ENCODE peak calls at places on chromosomes 2 and 18, in four cellular contexts. X is ecto neural progenitor cell, T is astrocyte of the spinal cord, K is NCI-H1092 treated with DMSO at 0.1 percent for 48 hours. L is an unnamed sample.

GRCh38 chr18:26548144-26549102 is at the start of gene KCTD1:
- DNase-seq in X (peak), K (peak), T (peak), L (peak)

GRCh38 chr2:222805591-222806304 is 55.1 kb upstream of the ACSL3 start:
- DNase-seq in K (no peak), T (no peak), X (no peak), L (no peak)

GRCh38 chr2:121565389-121566250 is 34.9 kb downstream of the RNU4ATAC start:
- DNase-seq in K (peak), T (no peak), X (no peak), L (peak)

GRCh38 chr18:72848534-72849237 is 19.1 kb downstream of the NETO1 start:
- DNase-seq in X (no peak), T (peak), K (no peak), L (no peak)

GRCh38 chr2:132645176-132645575 is 24.8 kb downstream of the LYPD1 start:
- DNase-seq in K (no peak), T (no peak), X (no peak), L (no peak)

GRCh38 chr2:162072181-162072702 is 1.8 kb downstream of the DPP4 start:
- DNase-seq in T (peak), X (no peak), K (no peak), L (no peak)

GRCh38 chr2:237726401-237726830 is 72.2 kb upstream of the RBM44 start:
- DNase-seq in K (peak), T (peak), X (no peak), L (peak)

GRCh38 chr2:19358242-19359020 is at the start of gene OSR1:
- DNase-seq in X (peak), K (peak), T (peak), L (peak)

GRCh38 chr18:32157580-32157979 is 32.3 kb upstream of the MEP1B start:
- DNase-seq in T (no peak), K (no peak), X (no peak), L (no peak)

GRCh38 chr18:24063121-24063731 is 48.7 kb downstream of the TTC39C start:
- DNase-seq in K (no peak), T (peak), X (no peak), L (no peak)

GRCh38 chr2:54597153-54597827 is 126.2 kb upstream of the EML6 start:
- DNase-seq in K (peak), X (no peak), T (peak), L (no peak)

GRCh38 chr2:47259829-47260228 is 104.7 kb upstream of the STPG4 start:
- DNase-seq in T (no peak), K (no peak), X (no peak), L (no peak)

GRCh38 chr2:182186132-182186735 is 200.6 kb downstream of the PPP1R1C start:
- DNase-seq in T (peak), K (peak), X (no peak), L (no peak)

GRCh38 chr2:216743781-216744180 is 48.4 kb upstream of the IGFBP5 start:
- DNase-seq in T (peak), K (no peak), X (no peak), L (no peak)

GRCh38 chr2:191670076-191670475 is 7.9 kb upstream of the NABP1 start:
- DNase-seq in T (no peak), X (no peak), K (no peak), L (no peak)

GRCh38 chr18:34867520-34867919 is 157.4 kb downstream of the DTNA start:
- DNase-seq in T (no peak), K (peak), X (peak), L (peak)

GRCh38 chr2:28578768-28579167 is 82.9 kb downstream of the PLB1 start:
- DNase-seq in X (no peak), K (no peak), T (no peak), L (no peak)

GRCh38 chr2:125584732-125585131 is 1071.2 kb upstream of the GYPC start:
- DNase-seq in K (no peak), X (no peak), T (no peak), L (no peak)

GRCh38 chr2:20675701-20676352 is 8.9 kb downstream of the GDF7 start:
- DNase-seq in T (no peak), K (no peak), X (no peak), L (no peak)

GRCh38 chr18:75088622-75089211 is 120.2 kb downstream of the PTGR3 start:
- DNase-seq in K (no peak), X (peak), T (no peak), L (no peak)

GRCh38 chr2:208713066-208713465 is 306.5 kb downstream of the PTH2R start:
- DNase-seq in T (no peak), X (no peak), K (peak), L (no peak)

GRCh38 chr18:70190529-70190928 is 15.0 kb downstream of the RTTN start:
- DNase-seq in T (no peak), K (no peak), X (no peak), L (no peak)

GRCh38 chr2:241254904-241255351 is 60.5 kb downstream of the HDLBP start:
- DNase-seq in X (no peak), K (no peak), T (no peak), L (no peak)

GRCh38 chr2:17309741-17310339 is 208.4 kb downstream of the RAD51AP2 start:
- DNase-seq in X (peak), K (peak), T (peak), L (peak)

GRCh38 chr2:227466887-227467285 is 5.1 kb upstream of the AGFG1 start:
- DNase-seq in K (no peak), X (no peak), T (no peak), L (no peak)

GRCh38 chr2:105287692-105288091 is 41.8 kb downstream of the TGFBRAP1 start:
- DNase-seq in X (no peak), T (peak), K (no peak), L (peak)

GRCh38 chr2:1339757-1340515 is 73.3 kb upstream of the TPO start:
- DNase-seq in K (no peak), X (no peak), T (no peak), L (no peak)

GRCh38 chr2:176763871-176764404 is 448.7 kb upstream of the HNRNPA3 start:
- DNase-seq in T (no peak), X (peak), K (no peak), L (no peak)

GRCh38 chr2:72722492-72723090 is 103.2 kb downstream of the EXOC6B start:
- DNase-seq in T (peak), K (no peak), X (no peak), L (peak)

GRCh38 chr2:1600191-1601063 is 143.9 kb downstream of the PXDN start:
- DNase-seq in X (no peak), T (no peak), K (no peak), L (no peak)